ENCODE peak calls at places on chromosomes 1 and 21, in six cellular contexts. U is mesenchymal stem cell, Q is IMR-90, A is PC-3, C is A549, X is MM.1S. B is an unnamed sample.

GRCh38 chr1:7365706-7366105 is 405.4 kb upstream of the VAMP3 start:
- DNase-seq in U (no peak), Q (no peak), A (no peak), C (no peak), X (no peak), B (no peak)

GRCh38 chr1:151165281-151165737 is 393 bp downstream of the LYSMD1 start:
- DNase-seq in U (peak), Q (peak), A (peak), C (peak), X (no peak), B (peak)

GRCh38 chr1:24207709-24208108 is 20.6 kb upstream of the IFNLR1 start:
- DNase-seq in U (no peak), Q (no peak), A (no peak), C (no peak), X (no peak), B (no peak)

GRCh38 chr1:53470155-53470554 is 11.0 kb downstream of the DMRTB1 start:
- DNase-seq in U (peak), Q (peak), A (no peak), C (peak), X (no peak), B (peak)

GRCh38 chr1:74714429-74715362 is 18.2 kb downstream of the CRYZ start:
- DNase-seq in U (peak), Q (peak), A (no peak), C (no peak), X (no peak), B (no peak)

GRCh38 chr1:63602629-63603028 is 9.4 kb downstream of the PGM1 start:
- DNase-seq in U (no peak), Q (no peak), A (no peak), C (no peak), X (no peak), B (no peak)

GRCh38 chr1:44606701-44607281 is 67.5 kb downstream of the TMEM53 start:
- DNase-seq in U (no peak), Q (no peak), A (no peak), C (no peak), X (no peak), B (no peak)

GRCh38 chr1:33445108-33445507 is 14.2 kb upstream of the PHC2 start:
- DNase-seq in U (no peak), Q (no peak), A (no peak), C (no peak), X (no peak), B (no peak)

GRCh38 chr21:44838038-44838895 is 20.4 kb upstream of the SUMO3 start:
- DNase-seq in U (no peak), Q (no peak), A (no peak), C (no peak), X (no peak), B (no peak)

GRCh38 chr21:32325706-32326105 is 27.1 kb downstream of the MRAP start:
- DNase-seq in U (no peak), Q (peak), A (no peak), C (no peak), X (no peak), B (no peak)

GRCh38 chr1:8598060-8598724 is 219.2 kb downstream of the RERE start:
- DNase-seq in U (peak), Q (peak), A (no peak), C (peak), X (no peak), B (peak)

GRCh38 chr1:202088216-202088615 is 34.5 kb upstream of the GPR37L1 start:
- DNase-seq in U (no peak), Q (no peak), A (no peak), C (no peak), X (no peak), B (no peak)

GRCh38 chr21:46113497-46114176 is 15.7 kb downstream of the COL6A2 start:
- DNase-seq in U (no peak), Q (no peak), A (no peak), C (no peak), X (no peak), B (no peak)

GRCh38 chr1:201084171-201084766 is 28.0 kb downstream of the CACNA1S start:
- DNase-seq in U (no peak), Q (no peak), A (no peak), C (no peak), X (no peak), B (no peak)

GRCh38 chr1:168637350-168637991 is 61.1 kb downstream of the XCL1 start:
- DNase-seq in U (peak), Q (peak), A (peak), C (peak), X (peak), B (no peak)

GRCh38 chr1:24769656-24770651 is 24.7 kb downstream of the CLIC4 start:
- DNase-seq in U (peak), Q (peak), A (peak), C (peak), X (no peak), B (peak)

GRCh38 chr1:80365634-80366033 is 1359.1 kb upstream of the ADGRL4 start:
- DNase-seq in U (no peak), Q (no peak), A (no peak), C (no peak), X (no peak), B (no peak)

GRCh38 chr1:243917863-243918565 is 68.0 kb upstream of the AKT3 start:
- DNase-seq in U (peak), Q (peak), A (peak), C (no peak), X (peak), B (peak)

GRCh38 chr1:119903443-119903835 is 7.1 kb upstream of the ADAM30 start:
- DNase-seq in U (no peak), Q (peak), A (peak), C (no peak), X (no peak), B (no peak)

GRCh38 chr1:119896303-119896702 is at the start of gene ADAM30:
- DNase-seq in U (no peak), Q (no peak), A (no peak), C (no peak), X (no peak), B (no peak)

GRCh38 chr1:119902775-119903442 is 6.6 kb upstream of the ADAM30 start:
- DNase-seq in U (no peak), Q (no peak), A (no peak), C (no peak), X (no peak), B (no peak)

GRCh38 chr1:119898520-119898919 is 2.2 kb upstream of the ADAM30 start:
- DNase-seq in U (no peak), Q (peak), A (no peak), C (no peak), X (no peak), B (no peak)

GRCh38 chr1:119899321-119899720 is 3.0 kb upstream of the ADAM30 start:
- DNase-seq in U (no peak), Q (no peak), A (no peak), C (no peak), X (no peak), B (no peak)
- H3K4me3 ChIP-seq in U (no peak), Q (no peak), A (no peak), C (no peak), X (no peak), B (no peak)

DNA sequence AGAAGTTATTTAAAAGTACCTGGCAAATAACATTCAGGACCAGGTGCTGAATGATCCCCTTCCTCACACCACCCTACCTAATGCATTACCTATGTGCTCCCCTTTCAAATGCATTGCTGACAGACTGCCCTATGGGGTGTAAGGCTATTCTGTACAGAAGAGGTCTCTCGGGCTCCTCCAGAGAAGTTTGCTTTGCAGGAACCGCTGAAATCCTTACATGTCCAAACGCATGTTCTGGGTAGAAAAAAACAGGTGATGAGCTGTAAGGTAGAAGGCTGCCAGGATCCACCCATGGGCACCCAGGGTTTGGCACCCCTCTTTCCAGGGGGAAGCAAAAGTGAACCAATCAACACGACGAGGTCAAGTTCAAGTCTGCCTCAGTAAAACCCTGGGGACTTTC is 58.3 kb upstream of the TARBP1 start:
- DNase-seq in U (no peak), Q (no peak), A (no peak), C (no peak), X (no peak), B (no peak)
- H3K4me2 ChIP-seq in U (no peak), Q (no peak), A (no peak), C (no peak), X (no peak), B (no peak)

DNA sequence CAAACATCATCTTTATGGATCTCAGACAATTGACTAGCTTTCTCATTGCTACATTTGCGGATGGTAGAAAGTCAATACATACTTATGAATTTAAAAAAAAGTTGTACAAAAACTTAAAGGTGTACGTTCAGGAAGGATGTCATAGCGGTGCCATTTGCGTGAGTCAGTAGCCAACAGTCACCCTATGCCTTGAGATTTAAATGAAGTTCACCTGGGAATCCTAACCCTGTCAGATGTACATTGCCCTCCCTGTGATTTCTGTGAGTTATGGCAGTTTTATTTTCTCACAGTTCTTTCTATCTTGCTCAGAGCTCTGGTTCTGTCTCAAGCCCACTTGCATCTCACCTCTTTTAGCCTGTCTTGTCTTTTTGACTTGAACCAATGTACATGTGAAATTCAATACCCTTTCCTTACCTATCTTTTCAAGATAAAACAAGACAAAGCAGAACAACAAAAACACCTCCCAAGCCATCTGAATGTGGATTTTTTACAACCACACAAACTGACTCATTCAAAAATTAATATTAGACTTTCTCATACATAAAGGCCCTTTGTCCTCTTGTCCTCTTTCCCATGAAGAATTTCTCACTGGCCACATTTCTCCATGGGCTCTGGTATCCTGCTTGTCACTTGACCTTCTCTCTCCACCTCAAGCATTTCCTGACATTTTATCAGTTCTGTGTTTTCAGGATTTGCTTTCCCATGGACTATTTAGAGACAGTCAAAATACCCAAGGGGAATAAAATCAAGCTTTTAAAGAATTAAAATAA is 25.3 kb upstream of the ZNF697 start:
- DNase-seq in U (no peak), Q (peak), A (peak), C (no peak), X (no peak), B (peak)
- H3K4me3 ChIP-seq in U (no peak), Q (no peak), A (peak), C (no peak), X (no peak), B (no peak)

DNA sequence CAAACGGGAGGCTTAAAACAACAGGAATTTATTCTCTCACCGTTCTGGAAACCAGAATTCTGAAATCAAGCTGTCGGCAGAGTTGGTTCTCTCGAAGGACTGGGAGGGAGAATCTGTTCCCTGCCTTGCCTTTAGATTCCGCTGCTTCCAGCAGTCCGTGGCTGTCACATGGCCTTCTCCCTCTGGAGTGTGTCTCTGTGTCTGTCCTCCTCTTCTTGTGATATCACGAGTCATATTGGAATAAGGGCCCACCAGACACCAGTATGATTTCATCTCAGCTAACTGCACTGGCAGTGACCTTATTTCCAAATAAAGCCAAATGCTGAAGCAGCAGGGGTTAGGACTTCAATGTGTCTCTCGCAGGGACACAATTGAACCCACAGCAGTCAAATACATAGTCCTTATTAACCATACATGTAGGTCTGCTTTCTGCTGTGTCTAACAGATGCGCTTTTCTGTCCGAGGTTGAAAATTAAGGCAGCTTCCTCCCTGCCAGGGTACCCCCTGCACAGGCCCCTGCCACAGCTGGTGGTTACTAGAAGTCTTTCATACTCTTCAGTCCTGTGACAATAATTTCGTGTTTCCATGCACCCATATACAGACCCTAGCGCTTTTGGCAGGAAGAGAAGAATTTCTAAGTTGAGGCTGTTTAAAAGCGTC is 182.0 kb downstream of the ETS2 start:
- DNase-seq in U (peak), Q (no peak), A (no peak), C (no peak), X (no peak), B (no peak)
- H3K4me2 ChIP-seq in U (no peak), Q (no peak), A (no peak), C (no peak), X (no peak), B (no peak)